ENCODE peak calls at places on chromosomes 5 and 9, in ten cellular contexts. Z, X, P, O, Y, M, S, R, A and I are unnamed samples.

GRCh38 chr5:112390327-112390726 is 28.8 kb downstream of the EPB41L4A start:
- DNase-seq in O (no peak), R (no peak), Z (no peak), S (no peak), M (no peak), P (no peak), A (no peak), X (no peak), Y (no peak), I (no peak)

GRCh38 chr5:139878093-139878492 is 82.5 kb downstream of the PSD2 start:
- DNase-seq in Z (no peak), X (no peak), M (no peak), Y (no peak), R (no peak), P (no peak), S (no peak), A (no peak), O (no peak), I (no peak)

GRCh38 chr5:107604990-107605389 is 65.7 kb downstream of the EFNA5 start:
- DNase-seq in O (no peak), R (no peak), A (peak), S (peak), Z (no peak), P (no peak), Y (no peak), X (no peak), M (no peak), I (no peak)

GRCh38 chr5:117788596-117788995 is 1199.8 kb downstream of the DTWD2 start:
- DNase-seq in A (peak), O (no peak), Y (no peak), X (no peak), M (no peak), P (no peak), R (peak), S (no peak), Z (no peak), I (no peak)

GRCh38 chr9:78612089-78612488 is 315.2 kb downstream of the PSAT1 start:
- DNase-seq in M (no peak), A (peak), R (no peak), Z (no peak), O (no peak), X (no peak), S (no peak), P (no peak), Y (no peak), I (no peak)

GRCh38 chr9:121562261-121562780 is 62.7 kb upstream of the GGTA1 start:
- DNase-seq in X (no peak), R (peak), A (no peak), O (no peak), Y (no peak), P (no peak), Z (no peak), S (no peak), M (no peak), I (no peak)

GRCh38 chr5:144460608-144461007 is 289.9 kb downstream of the KCTD16 start:
- DNase-seq in Z (no peak), A (no peak), Y (no peak), P (no peak), X (no peak), R (no peak), S (no peak), M (no peak), O (no peak), I (no peak)

GRCh38 chr5:34771076-34771475 is 67.9 kb upstream of the TTC23L start:
- DNase-seq in X (no peak), M (no peak), A (no peak), O (no peak), Y (no peak), S (no peak), Z (no peak), P (no peak), R (peak), I (no peak)

GRCh38 chr5:55633574-55634203 is 78.4 kb downstream of the SLC38A9 start:
- DNase-seq in S (no peak), O (no peak), Z (no peak), P (no peak), M (no peak), R (no peak), Y (no peak), X (no peak), A (peak), I (no peak)

GRCh38 chr5:150272531-150272930 is 17.0 kb downstream of the CAMK2A start:
- DNase-seq in Y (no peak), X (peak), Z (peak), P (peak), O (no peak), A (peak), M (no peak), S (peak), R (peak), I (peak)

GRCh38 chr5:156677963-156678362 is 172.1 kb upstream of the PPP1R2B start:
- DNase-seq in P (no peak), Z (no peak), Y (no peak), X (no peak), O (no peak), R (no peak), A (no peak), S (no peak), M (no peak), I (no peak)

GRCh38 chr5:53019320-53019719 is 30.2 kb downstream of the ITGA2 start:
- DNase-seq in A (peak), P (no peak), R (no peak), M (no peak), X (no peak), O (no peak), S (no peak), Y (no peak), Z (no peak), I (no peak)

GRCh38 chr9:27168496-27168895 is 59.5 kb downstream of the TEK start:
- DNase-seq in M (no peak), S (no peak), A (peak), P (no peak), X (no peak), Y (no peak), O (no peak), Z (no peak), R (no peak), I (no peak)

GRCh38 chr5:126597156-126597555 is 2.1 kb upstream of the ALDH7A1 start:
- DNase-seq in O (no peak), Z (no peak), P (no peak), S (no peak), A (peak), R (peak), X (no peak), Y (no peak), M (no peak), I (no peak)

GRCh38 chr5:178544166-178544834 is 45.9 kb downstream of the COL23A1 start:
- DNase-seq in O (peak), X (no peak), R (no peak), Y (no peak), M (no peak), Z (no peak), A (no peak), P (no peak), S (no peak), I (no peak)

GRCh38 chr5:171342362-171343111 is 33.5 kb downstream of the TLX3 start:
- DNase-seq in M (no peak), A (peak), O (no peak), P (peak), X (peak), R (peak), S (peak), Z (peak), Y (peak), I (peak)

GRCh38 chr9:137479315-137479861 is 20.3 kb upstream of the NSMF start:
- DNase-seq in M (no peak), Z (no peak), X (peak), Y (no peak), O (no peak), A (peak), R (no peak), S (no peak), P (no peak), I (no peak)